ENCODE peak calls at places on chromosomes 7 and 10, in four cellular contexts. J, I, D and P are unnamed samples.

GRCh38 chr10:24518981-24519597 is 204.6 kb downstream of the ARHGAP21 start:
- DNase-seq in J (peak; percentile 84), I (peak; percentile 54), D (no peak), P (peak; percentile 49)

GRCh38 chr10:77422491-77423338 is 214.9 kb downstream of the KCNMA1 start:
- DNase-seq in J (no peak), I (no peak), D (no peak), P (no peak)

GRCh38 chr10:99329238-99329890 is at the start of gene CNNM1:
- DNase-seq in J (peak; percentile 69), I (no peak), D (no peak), P (peak; percentile 28)

GRCh38 chr7:150755473-150756099 is 18.4 kb downstream of the GIMAP5 start:
- DNase-seq in J (no peak), I (no peak), D (no peak), P (no peak)

GRCh38 chr7:16670747-16671344 is 24.9 kb downstream of the BZW2 start:
- DNase-seq in J (no peak), I (no peak), D (no peak), P (no peak)

GRCh38 chr10:37860494-37861190 is 3.2 kb upstream of the ZNF248 start:
- DNase-seq in J (no peak), I (peak; percentile 86), D (no peak), P (no peak)

GRCh38 chr10:50585921-50586739 is 37.6 kb downstream of the SGMS1 start:
- DNase-seq in J (no peak), I (peak; percentile 74), D (no peak), P (no peak)

GRCh38 chr10:110679633-110680472 is 35.7 kb downstream of the RBM20 start:
- DNase-seq in J (no peak), I (no peak), D (peak; percentile 68), P (no peak)

GRCh38 chr7:23467731-23468720 is 2.3 kb downstream of the IGF2BP3 start:
- DNase-seq in J (peak; percentile 78), I (no peak), D (no peak), P (peak; percentile 24)

GRCh38 chr7:47422631-47423030 is 159.3 kb downstream of the TNS3 start:
- DNase-seq in J (no peak), I (no peak), D (no peak), P (no peak)

GRCh38 chr10:12423896-12424295 is 74.5 kb downstream of the CAMK1D start:
- DNase-seq in J (no peak), I (no peak), D (no peak), P (no peak)

GRCh38 chr7:151990567-151990966 is 34.3 kb downstream of the GALNTL5 start:
- DNase-seq in J (no peak), I (peak; percentile 27), D (no peak), P (no peak)

GRCh38 chr10:111077715-111078504 is 1.1 kb downstream of the ADRA2A start:
- DNase-seq in J (no peak), I (no peak), D (no peak), P (no peak)

GRCh38 chr7:67955061-67955460 is 958.4 kb downstream of the TYW1 start:
- DNase-seq in J (no peak), I (no peak), D (no peak), P (no peak)

GRCh38 chr7:95491634-95492314 is 6.0 kb downstream of the ASB4 start:
- DNase-seq in J (no peak), I (peak; percentile 99), D (no peak), P (no peak)

GRCh38 chr10:91242940-91243339 is 22.5 kb downstream of the PCGF5 start:
- DNase-seq in J (no peak), I (no peak), D (no peak), P (no peak)

GRCh38 chr7:89332026-89332425 is 536.5 kb upstream of the TEX47 start:
- DNase-seq in J (no peak), I (no peak), D (no peak), P (no peak)

GRCh38 chr10:69324583-69324982 is 46.3 kb downstream of the HK1 start:
- DNase-seq in J (no peak), I (no peak), D (no peak), P (no peak)

GRCh38 chr7:102175423-102176170 is 111.1 kb upstream of the SH2B2 start:
- DNase-seq in J (no peak), I (no peak), D (no peak), P (no peak)

GRCh38 chr7:159057647-159058046 is 87.0 kb downstream of the VIPR2 start:
- DNase-seq in J (no peak), I (no peak), D (no peak), P (no peak)

GRCh38 chr7:41825927-41826480 is 123.1 kb upstream of the INHBA start:
- DNase-seq in J (peak; percentile 31), I (no peak), D (no peak), P (no peak)

GRCh38 chr7:25037325-25037724 is 57.3 kb upstream of the OSBPL3 start:
- DNase-seq in J (no peak), I (peak; percentile 36), D (no peak), P (no peak)

GRCh38 chr7:35250452-35250851 is 3.4 kb downstream of the TBX20 start:
- DNase-seq in J (no peak), I (no peak), D (no peak), P (no peak)

GRCh38 chr10:116542007-116542677 is 3.6 kb upstream of the PNLIP start:
- DNase-seq in J (no peak), I (no peak), D (no peak), P (no peak)

GRCh38 chr7:56115852-56116538 is at the start of gene NUPR2:
- DNase-seq in J (no peak), I (peak; percentile 11), D (no peak), P (no peak)

GRCh38 chr7:86295526-86295925 is 348.2 kb upstream of the GRM3 start:
- DNase-seq in J (no peak), I (no peak), D (no peak), P (no peak)

GRCh38 chr7:37540917-37541316 is 92.3 kb upstream of the ELMO1 start:
- DNase-seq in J (no peak), I (no peak), D (no peak), P (no peak)

GRCh38 chr7:35374858-35375257 is 121.0 kb upstream of the TBX20 start:
- DNase-seq in J (peak; percentile 69), I (no peak), D (peak; percentile 71), P (no peak)

GRCh38 chr7:130350945-130351663 is 6.5 kb downstream of the CPA5 start:
- DNase-seq in J (peak; percentile 64), I (no peak), D (no peak), P (no peak)

GRCh38 chr10:88974446-88975376 is 15.9 kb upstream of the FAS start:
- DNase-seq in J (no peak), I (peak; percentile 37), D (no peak), P (no peak)

GRCh38 chr7:22447008-22447407 is 53.0 kb downstream of the STEAP1B start:
- DNase-seq in J (no peak), I (no peak), D (no peak), P (no peak)

GRCh38 chr7:22445871-22446270 is 54.1 kb downstream of the STEAP1B start:
- DNase-seq in J (no peak), I (no peak), D (no peak), P (no peak)

GRCh38 chr7:22445140-22445722 is 54.8 kb downstream of the STEAP1B start:
- DNase-seq in J (peak; percentile 61), I (peak; percentile 25), D (peak; percentile 88), P (no peak)

GRCh38 chr7:22444181-22444966 is 55.6 kb downstream of the STEAP1B start:
- DNase-seq in J (no peak), I (peak; percentile 68), D (no peak), P (no peak)

DNA sequence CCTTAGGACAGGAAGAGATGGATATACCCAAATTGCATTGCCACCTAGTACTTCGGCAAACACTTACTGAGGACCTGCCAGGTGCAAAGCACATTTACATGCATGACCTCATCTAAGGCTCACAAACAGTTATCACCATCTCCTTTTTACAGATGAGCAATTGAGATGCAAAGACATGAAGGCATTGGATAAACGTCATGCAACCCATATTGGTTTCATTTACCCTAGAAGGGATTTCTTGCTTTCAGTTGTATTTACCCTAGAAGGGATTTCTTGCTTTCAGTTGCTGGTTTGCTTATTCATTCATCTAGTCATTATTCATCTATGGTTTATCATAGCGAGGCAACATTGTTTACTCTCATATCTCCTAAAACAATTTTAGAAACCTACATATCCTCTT is 52.2 kb downstream of the STEAP1B start:
- DNase-seq in J (no peak), I (no peak), D (no peak), P (no peak)
- TF ChIP-seq CTCF in J (no peak), I (no peak), D (no peak), P (no peak)

GRCh38 chr10:96023168-96023567 is 20.2 kb upstream of the CCNJ start:
- DNase-seq in J (no peak), I (no peak), D (no peak), P (no peak)

GRCh38 chr10:96022739-96023138 is 20.6 kb upstream of the CCNJ start:
- DNase-seq in J (no peak), I (no peak), D (no peak), P (no peak)

GRCh38 chr10:96021332-96021731 is 22.1 kb upstream of the CCNJ start:
- DNase-seq in J (no peak), I (no peak), D (no peak), P (no peak)

DNA sequence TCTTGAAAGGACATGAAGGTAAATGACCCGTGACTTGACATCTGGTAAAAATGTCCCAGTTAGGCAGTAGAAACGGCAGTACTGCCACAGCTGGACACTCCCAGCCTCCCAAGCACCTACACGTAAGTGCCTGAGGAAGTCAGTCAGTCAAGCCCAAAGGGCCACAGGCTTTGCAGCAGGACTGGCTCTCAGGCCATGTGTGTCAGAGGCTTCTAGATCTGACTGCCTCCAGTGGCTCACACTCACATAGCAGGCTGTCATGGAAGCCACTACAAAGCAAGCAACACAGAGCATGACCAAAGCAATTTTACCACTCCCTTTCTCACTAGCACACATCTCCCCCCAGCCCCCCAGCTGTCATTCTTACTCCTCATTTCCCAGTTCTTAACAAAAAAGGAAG is 17.8 kb upstream of the CCNJ start:
- DNase-seq in J (peak; percentile 43), I (peak; percentile 23), D (no peak), P (no peak)
- TF ChIP-seq CTCF in J (no peak), I (peak; percentile 36), D (no peak), P (peak; percentile 37)

DNA sequence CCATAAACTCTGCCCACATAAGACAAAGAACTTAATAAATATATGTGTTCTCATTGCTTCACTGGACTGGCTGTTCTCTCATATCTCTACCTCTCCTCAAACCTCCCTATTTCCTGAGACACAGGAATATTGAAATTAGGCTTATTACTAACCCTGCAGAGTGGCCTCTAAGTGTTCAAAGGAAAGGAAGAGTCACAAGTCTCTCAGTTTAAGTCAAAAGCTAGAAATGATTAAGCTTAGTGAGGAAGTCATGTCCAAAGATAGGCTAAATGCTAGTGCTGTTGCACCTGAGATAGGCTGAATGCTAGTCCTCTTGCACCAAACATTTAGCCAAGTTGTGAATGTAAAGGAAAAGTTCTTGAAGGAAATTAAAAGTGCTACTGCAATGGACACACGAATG is 41.1 kb downstream of the GNAI1 start:
- DNase-seq in J (no peak), I (no peak), D (no peak), P (no peak)
- TF ChIP-seq CTCF in J (no peak), I (no peak), D (no peak), P (no peak)

GRCh38 chr10:14547826-14548225 is 217.1 kb upstream of the FRMD4A start:
- DNase-seq in J (peak; percentile 29), I (no peak), D (no peak), P (no peak)
- TF ChIP-seq CTCF in J (no peak), I (no peak), D (no peak), P (peak; percentile 46)